ENCODE peak calls at places on chromosomes 1 and 21, in eight cellular contexts. A, Q, L, U, H, S, T and E are unnamed samples.

GRCh38 chr1:228278432-228278941 is 70.6 kb downstream of the OBSCN start:
- DNase-seq in A (no peak), Q (no peak), L (no peak), U (no peak), H (no peak), S (no peak), T (no peak), E (no peak)

GRCh38 chr1:161046574-161047167 is 894 bp upstream of the USF1 start:
- DNase-seq in A (peak; percentile 64), Q (no peak), L (no peak), U (no peak), H (no peak), S (no peak), T (peak; percentile 61), E (no peak)

GRCh38 chr1:71737768-71738167 is 544.6 kb downstream of the NEGR1 start:
- DNase-seq in A (no peak), Q (no peak), L (no peak), U (no peak), H (no peak), S (no peak), T (no peak), E (peak; percentile 40)

GRCh38 chr1:151993084-151993733 is 450 bp downstream of the S100A10 start:
- DNase-seq in A (no peak), Q (peak; percentile 54), L (no peak), U (no peak), H (no peak), S (no peak), T (no peak), E (peak; percentile 76)

GRCh38 chr1:114700026-114700600 is 4.8 kb upstream of the AMPD1 start:
- DNase-seq in A (no peak), Q (no peak), L (no peak), U (no peak), H (no peak), S (no peak), T (no peak), E (no peak)

GRCh38 chr1:99956755-99957154 is 13.0 kb upstream of the SLC35A3 start:
- DNase-seq in A (no peak), Q (no peak), L (no peak), U (no peak), H (peak; percentile 29), S (no peak), T (no peak), E (no peak)

GRCh38 chr1:41160498-41161110 is 81.5 kb downstream of the SCMH1 start:
- DNase-seq in A (no peak), Q (no peak), L (no peak), U (no peak), H (no peak), S (no peak), T (no peak), E (no peak)

GRCh38 chr1:99266731-99267130 is 2.4 kb downstream of the PLPPR4 start:
- DNase-seq in A (no peak), Q (no peak), L (no peak), U (no peak), H (no peak), S (no peak), T (no peak), E (no peak)

GRCh38 chr1:23581219-23581618 is 21.9 kb upstream of the ID3 start:
- DNase-seq in A (no peak), Q (peak; percentile 58), L (no peak), U (no peak), H (no peak), S (peak; percentile 79), T (no peak), E (peak; percentile 43)

GRCh38 chr1:185308126-185308525 is 8.9 kb downstream of the IVNS1ABP start:
- DNase-seq in A (no peak), Q (no peak), L (no peak), U (no peak), H (no peak), S (no peak), T (no peak), E (no peak)

GRCh38 chr1:229694053-229694693 is 68.1 kb downstream of the URB2 start:
- DNase-seq in A (no peak), Q (peak; percentile 7), L (no peak), U (no peak), H (no peak), S (peak; percentile 80), T (no peak), E (peak; percentile 69)

GRCh38 chr1:56468472-56468871 is 110.9 kb downstream of the PLPP3 start:
- DNase-seq in A (no peak), Q (no peak), L (no peak), U (no peak), H (no peak), S (no peak), T (no peak), E (no peak)

GRCh38 chr1:54989968-54990810 is 8.5 kb upstream of the BSND start:
- DNase-seq in A (no peak), Q (no peak), L (no peak), U (no peak), H (no peak), S (no peak), T (no peak), E (no peak)

GRCh38 chr1:56577859-56578663 is 1.3 kb downstream of the PLPP3 start:
- DNase-seq in A (no peak), Q (peak; percentile 26), L (no peak), U (no peak), H (peak; percentile 34), S (peak; percentile 74), T (no peak), E (peak; percentile 65)

GRCh38 chr1:67850611-67851075 is 17.4 kb upstream of the GNG12 start:
- DNase-seq in A (no peak), Q (peak; percentile 86), L (peak; percentile 69), U (peak; percentile 64), H (no peak), S (no peak), T (no peak), E (no peak)

GRCh38 chr1:26155370-26156284 is 3.3 kb upstream of the FAM110D start:
- DNase-seq in A (no peak), Q (no peak), L (no peak), U (no peak), H (no peak), S (no peak), T (no peak), E (peak; percentile 67)

GRCh38 chr1:232033285-232033684 is 406.7 kb downstream of the DISC1 start:
- DNase-seq in A (no peak), Q (no peak), L (no peak), U (no peak), H (no peak), S (no peak), T (no peak), E (no peak)
- TF ChIP-seq REST in A (no peak), Q (no peak), L (no peak), U (no peak), H (no peak), S (no peak), T (no peak), E (no peak)

DNA sequence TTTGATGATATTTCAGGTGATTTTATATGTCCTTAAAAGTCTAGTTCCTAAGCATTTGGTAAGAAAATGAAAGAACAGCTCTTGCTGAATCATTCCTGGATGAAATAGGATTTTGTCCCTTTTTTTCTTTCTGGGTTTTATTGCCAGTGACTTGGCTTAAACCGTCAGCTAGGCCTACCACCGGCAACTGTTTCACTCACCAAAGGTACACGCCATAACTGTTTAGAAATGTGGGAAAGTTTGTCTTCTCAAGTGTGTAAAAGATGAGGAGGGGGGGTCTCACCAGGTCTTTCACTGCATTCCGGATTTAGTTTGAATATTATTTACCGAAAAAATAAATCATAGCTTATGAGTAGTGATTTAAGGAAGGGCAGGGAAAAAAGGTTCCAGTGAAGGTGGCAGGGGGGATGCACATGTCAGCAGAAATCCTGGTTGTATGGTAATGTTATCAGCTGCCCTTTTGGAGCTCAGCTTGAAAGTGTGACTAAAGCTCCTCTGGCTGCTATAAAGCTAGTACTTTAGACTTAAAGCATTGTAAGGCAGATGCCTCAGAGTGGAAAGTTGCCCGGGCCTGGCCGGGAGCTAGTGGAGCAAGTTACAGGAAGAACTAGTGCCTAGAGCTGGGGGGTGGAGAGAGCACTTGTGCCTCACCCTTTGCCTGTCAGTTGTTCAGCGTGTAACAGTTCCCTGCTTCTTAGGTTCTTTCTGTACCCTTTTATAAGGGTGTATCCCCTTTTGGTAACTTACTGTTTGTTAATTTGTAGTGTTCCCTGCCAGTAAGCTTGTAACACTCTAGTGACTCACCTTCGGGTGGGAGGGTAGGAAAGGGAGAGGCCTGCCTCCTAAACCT is 3.1 kb downstream of the ATP1A1 start:
- DNase-seq in A (no peak), Q (peak; percentile 46), L (peak; percentile 68), U (peak; percentile 68), H (peak; percentile 68), S (no peak), T (no peak), E (peak; percentile 68)
- TF ChIP-seq REST in A (no peak), Q (no peak), L (no peak), U (no peak), H (no peak), S (no peak), T (no peak), E (no peak)

DNA sequence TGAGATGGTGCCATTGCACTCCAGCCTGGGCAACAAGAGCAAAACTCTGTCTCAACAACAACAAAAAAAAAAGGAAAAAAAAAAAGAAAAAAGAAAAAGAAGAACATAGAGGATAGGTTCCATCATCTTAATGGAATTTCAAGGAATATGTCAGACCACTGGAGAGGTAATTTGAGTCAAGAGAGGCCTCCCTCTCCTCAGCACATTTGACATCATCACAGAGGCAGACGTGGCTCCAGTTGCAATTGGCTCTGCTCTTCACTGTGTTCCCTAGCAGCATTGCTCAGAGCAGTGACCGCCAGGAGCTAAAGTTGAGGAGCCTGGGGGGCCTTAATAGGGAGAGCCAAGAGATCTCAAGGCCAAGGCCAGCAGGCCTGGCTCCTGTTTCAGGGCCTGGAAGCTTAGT is 118.6 kb upstream of the FGGY start:
- DNase-seq in A (no peak), Q (no peak), L (no peak), U (no peak), H (no peak), S (no peak), T (no peak), E (no peak)
- TF ChIP-seq REST in A (no peak), Q (no peak), L (no peak), U (no peak), H (no peak), S (no peak), T (no peak), E (no peak)

GRCh38 chr21:32101206-32101763 is 177.6 kb downstream of the MIS18A start:
- DNase-seq in A (no peak), Q (no peak), L (no peak), U (no peak), H (no peak), S (no peak), T (no peak), E (no peak)

GRCh38 chr21:32099812-32100416 is 178.9 kb downstream of the MIS18A start:
- DNase-seq in A (no peak), Q (peak; percentile 2), L (peak; percentile 4), U (no peak), H (no peak), S (peak; percentile 40), T (no peak), E (peak; percentile 62)

GRCh38 chr21:32103361-32103760 is 175.5 kb downstream of the MIS18A start:
- DNase-seq in A (no peak), Q (no peak), L (no peak), U (no peak), H (no peak), S (no peak), T (no peak), E (no peak)

DNA sequence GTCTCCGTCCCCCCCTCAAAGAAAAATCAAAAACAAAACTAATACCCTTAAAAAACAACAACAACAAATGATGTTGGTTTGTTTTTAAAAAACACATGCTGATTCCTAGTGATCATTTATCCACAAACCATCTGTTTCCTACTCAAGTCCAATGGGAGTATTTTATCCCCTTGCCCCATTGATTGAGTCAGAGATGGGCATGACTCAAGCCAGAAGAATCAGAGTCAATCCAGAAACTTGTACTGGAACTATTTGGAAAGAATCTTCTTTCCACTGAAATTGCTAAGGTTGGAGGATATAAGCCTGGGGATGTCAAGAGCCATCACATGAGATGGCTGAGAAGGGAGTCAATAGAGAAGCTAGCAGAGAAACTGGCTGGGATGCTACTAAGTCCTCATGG is 176.4 kb downstream of the MIS18A start:
- DNase-seq in A (no peak), Q (no peak), L (no peak), U (no peak), H (no peak), S (no peak), T (no peak), E (no peak)
- TF ChIP-seq REST in A (no peak), Q (no peak), L (no peak), U (no peak), H (no peak), S (no peak), T (no peak), E (no peak)